ENCODE peak calls at places on chromosomes 6 and 20, in five cellular contexts. J is psoas muscle, T is breast epithelium, S is left lung, N is mesendoderm. U is an unnamed sample.

GRCh38 chr6:122930252-122931180 is 65.5 kb upstream of the CLVS2 start:
- DNase-seq in J (no peak), T (no peak), S (no peak), N (no peak), U (no peak)

GRCh38 chr6:158496700-158497099 is 63.2 kb upstream of the TMEM181 start:
- DNase-seq in J (no peak), T (no peak), S (no peak), N (peak; percentile 18), U (no peak)

GRCh38 chr6:163583558-163583957 is 169.0 kb downstream of the QKI start:
- DNase-seq in J (peak; percentile 53), T (no peak), S (no peak), N (peak; percentile 25), U (no peak)

GRCh38 chr6:100160913-100161312 is 166.9 kb upstream of the MCHR2 start:
- DNase-seq in J (no peak), T (no peak), S (no peak), N (peak; percentile 73), U (no peak)

GRCh38 chr20:16608265-16608636 is 35.0 kb upstream of the KIF16B start:
- DNase-seq in J (no peak), T (no peak), S (no peak), N (no peak), U (no peak)

GRCh38 chr20:41366546-41367392 is at the start of gene EMILIN3:
- DNase-seq in J (no peak), T (no peak), S (no peak), N (peak; percentile 43), U (no peak)

GRCh38 chr20:13342469-13343242 is 121.6 kb downstream of the ISM1 start:
- DNase-seq in J (no peak), T (peak; percentile 87), S (peak; percentile 78), N (no peak), U (no peak)

GRCh38 chr6:79878142-79878748 is 69.1 kb downstream of the ELOVL4 start:
- DNase-seq in J (no peak), T (peak; percentile 22), S (peak; percentile 34), N (no peak), U (peak; percentile 23)

GRCh38 chr6:11212625-11213024 is 19.8 kb downstream of the NEDD9 start:
- DNase-seq in J (no peak), T (peak; percentile 34), S (peak; percentile 68), N (no peak), U (no peak)

GRCh38 chr6:76861403-76861802 is 601.9 kb downstream of the HTR1B start:
- DNase-seq in J (no peak), T (no peak), S (no peak), N (peak; percentile 65), U (no peak)

GRCh38 chr20:20089018-20089417 is 36.7 kb downstream of the CFAP61 start:
- DNase-seq in J (no peak), T (no peak), S (no peak), N (no peak), U (no peak)

GRCh38 chr6:159151266-159151855 is 17.8 kb upstream of the FNDC1 start:
- DNase-seq in J (no peak), T (no peak), S (no peak), N (peak; percentile 45), U (no peak)

GRCh38 chr20:34538671-34539123 is 19.8 kb upstream of the MAP1LC3A start:
- DNase-seq in J (peak; percentile 76), T (no peak), S (no peak), N (peak; percentile 60), U (no peak)

GRCh38 chr20:54335299-54335698 is 127.4 kb downstream of the PFDN4 start:
- DNase-seq in J (no peak), T (no peak), S (no peak), N (no peak), U (no peak)

GRCh38 chr20:6812530-6812929 is 45.0 kb downstream of the BMP2 start:
- DNase-seq in J (no peak), T (no peak), S (no peak), N (peak; percentile 58), U (no peak)

GRCh38 chr6:44439270-44440045 is 52.0 kb downstream of the CDC5L start:
- DNase-seq in J (no peak), T (no peak), S (no peak), N (no peak), U (no peak)

GRCh38 chr6:25872804-25873203 is 1.2 kb downstream of the SLC17A3 start:
- DNase-seq in J (no peak), T (no peak), S (no peak), N (peak; percentile 39), U (no peak)

GRCh38 chr6:41239467-41240159 is 11.5 kb downstream of the TREML4 start:
- DNase-seq in J (no peak), T (no peak), S (no peak), N (peak; percentile 65), U (no peak)

GRCh38 chr20:16713056-16713455 is 16.8 kb upstream of the SNRPB2 start:
- DNase-seq in J (no peak), T (no peak), S (no peak), N (no peak), U (no peak)

GRCh38 chr6:170210026-170210390 is 80.9 kb downstream of the DLL1 start:
- DNase-seq in J (no peak), T (peak; percentile 16), S (peak; percentile 15), N (no peak), U (no peak)

GRCh38 chr20:33773412-33774089 is 37.6 kb upstream of the CHMP4B start:
- DNase-seq in J (no peak), T (no peak), S (no peak), N (no peak), U (no peak)

GRCh38 chr6:166381733-166382499 is 824 bp downstream of the MPC1 start:
- DNase-seq in J (peak; percentile 82), T (peak; percentile 71), S (peak; percentile 89), N (peak; percentile 73), U (peak; percentile 74)

GRCh38 chr6:88823998-88824397 is 139.4 kb downstream of the RNGTT start:
- DNase-seq in J (no peak), T (no peak), S (no peak), N (no peak), U (no peak)

GRCh38 chr6:108408453-108408852 is 113.6 kb downstream of the AFG1L start:
- DNase-seq in J (no peak), T (no peak), S (no peak), N (no peak), U (no peak)

GRCh38 chr6:52929321-52930164 is 20.0 kb upstream of the GSTA3 start:
- DNase-seq in J (no peak), T (no peak), S (peak; percentile 49), N (no peak), U (no peak)

GRCh38 chr6:118650500-118651281 is 700 bp downstream of the CEP85L start:
- DNase-seq in J (peak; percentile 76), T (no peak), S (peak; percentile 63), N (peak; percentile 59), U (peak; percentile 73)

GRCh38 chr6:30757261-30757935 is 13.1 kb upstream of the IER3 start:
- DNase-seq in J (no peak), T (no peak), S (no peak), N (no peak), U (no peak)

GRCh38 chr6:12608016-12608860 is 108.3 kb upstream of the PHACTR1 start:
- DNase-seq in J (no peak), T (no peak), S (no peak), N (no peak), U (no peak)

GRCh38 chr20:23049933-23050838 is 714 bp upstream of the THBD start:
- DNase-seq in J (peak; percentile 87), T (no peak), S (peak; percentile 80), N (peak; percentile 65), U (no peak)

GRCh38 chr20:23048283-23049200 is 930 bp downstream of the THBD start:
- DNase-seq in J (peak; percentile 91), T (no peak), S (peak; percentile 84), N (peak; percentile 74), U (peak; percentile 15)

GRCh38 chr20:23047738-23048214 is 1.7 kb downstream of the THBD start:
- DNase-seq in J (peak; percentile 72), T (no peak), S (peak; percentile 61), N (peak; percentile 43), U (no peak)

GRCh38 chr20:23050847-23051627 is 1.6 kb upstream of the THBD start:
- DNase-seq in J (peak; percentile 91), T (no peak), S (peak; percentile 83), N (peak; percentile 96), U (no peak)

DNA sequence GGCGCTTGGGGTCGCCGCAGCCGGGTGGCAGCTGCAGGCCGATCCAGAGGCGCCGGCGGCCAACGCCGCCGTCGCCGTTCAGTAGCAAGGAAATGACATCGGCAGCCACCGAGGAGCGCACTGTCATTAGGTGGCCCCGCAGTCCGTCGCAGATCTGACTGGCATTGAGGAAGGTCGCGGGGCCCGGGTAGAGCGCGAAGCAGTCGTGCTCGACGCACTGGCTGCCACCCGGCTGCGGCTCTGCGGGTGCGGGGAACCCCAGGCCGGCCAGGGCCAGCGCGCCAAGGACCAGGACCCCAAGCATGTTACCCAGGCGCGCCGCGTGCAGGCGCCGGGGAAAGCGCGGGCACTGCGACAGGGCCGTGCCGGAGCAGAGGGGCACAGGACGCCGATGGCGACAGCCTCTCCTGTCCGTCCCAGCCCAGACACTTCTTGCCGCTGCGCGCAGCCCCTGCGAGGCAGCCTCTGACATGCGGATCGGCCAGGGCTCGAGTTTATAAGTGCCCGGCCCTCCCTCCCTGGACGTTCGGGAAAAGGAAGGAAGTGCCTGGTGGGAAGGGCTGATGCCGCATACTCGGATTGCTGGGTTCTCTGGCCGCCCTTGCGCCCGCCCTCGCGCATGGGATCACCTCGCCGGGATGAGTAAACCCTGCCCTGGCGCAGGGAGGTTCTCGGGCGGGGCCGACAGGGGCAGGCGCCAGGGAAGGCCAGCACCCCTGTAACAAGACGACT is at the start of gene THBD:
- DNase-seq in J (peak; percentile 93), T (no peak), S (peak; percentile 90), N (peak; percentile 57), U (no peak)
- H3K27ac ChIP-seq in J (peak within 1 kb of the TSS; percentile 97), T (peak within 1 kb of the TSS; percentile 90), S (peak within 1 kb of the TSS; percentile 89), N (no peak within 1 kb of the TSS), U (peak within 1 kb of the TSS; percentile 26)

DNA sequence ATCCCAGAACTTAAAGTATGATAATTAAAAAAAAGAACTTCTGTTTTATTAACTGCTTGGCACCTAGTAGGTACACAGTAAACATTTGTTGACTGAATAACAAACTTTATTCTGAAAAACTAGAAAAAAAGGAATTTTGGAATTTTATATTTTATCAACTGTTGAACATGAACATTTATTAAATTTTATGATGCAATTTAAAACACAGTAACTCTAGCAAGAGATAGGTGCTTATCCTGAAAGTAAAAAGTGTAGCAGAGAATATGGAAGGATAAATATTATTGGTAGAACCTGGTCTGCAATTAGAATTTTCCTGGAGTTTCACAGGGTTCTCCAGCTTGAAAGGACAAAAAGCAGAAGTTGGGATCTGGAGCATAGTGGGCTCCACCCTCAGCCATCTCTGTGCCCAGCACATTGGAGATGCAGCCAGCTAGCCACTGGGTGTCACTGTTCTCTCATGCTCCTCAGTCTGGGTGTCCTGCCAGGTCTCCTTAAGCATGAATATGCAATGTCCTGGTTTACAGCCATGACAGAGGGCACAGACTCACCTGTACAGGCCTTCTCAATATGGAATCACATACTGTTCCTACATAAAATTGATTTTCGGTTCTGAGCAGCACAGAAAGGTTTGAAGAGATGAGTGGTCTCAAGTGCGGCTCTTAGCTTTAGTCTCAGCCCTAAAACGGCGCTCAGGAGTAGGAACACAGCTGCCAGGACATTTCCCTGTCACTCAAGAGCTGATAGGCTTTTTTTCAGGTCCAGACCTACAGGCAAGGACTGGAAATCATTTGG is 31.7 kb upstream of the IL20RA start:
- DNase-seq in J (peak; percentile 70), T (peak; percentile 66), S (peak; percentile 75), N (peak; percentile 92), U (peak; percentile 43)
- H3K27ac ChIP-seq in J (no peak overlapping the region), T (no peak overlapping the region), S (no peak overlapping the region), N (no peak overlapping the region), U (no peak overlapping the region)

GRCh38 chr20:653110-653589 is at the start of gene SRXN1:
- DNase-seq in J (peak; percentile 97), T (peak; percentile 78), S (peak; percentile 92), N (peak; percentile 96), U (peak; percentile 31)
- H3K27ac ChIP-seq in J (peak within 1 kb of the TSS; percentile 89), T (peak within 1 kb of the TSS; percentile 89), S (peak within 1 kb of the TSS; percentile 57), N (no peak within 1 kb of the TSS), U (peak within 1 kb of the TSS; percentile 53)

GRCh38 chr20:14521436-14521835 is 184.0 kb upstream of the FLRT3 start:
- DNase-seq in J (no peak), T (no peak), S (no peak), N (no peak), U (no peak)
- H3K27ac ChIP-seq in J (no peak overlapping the region), T (no peak overlapping the region), S (no peak overlapping the region), N (no peak overlapping the region), U (no peak overlapping the region)